ENCODE peak calls at places on chromosomes 16 and 17, in four cellular contexts. B, T, U and E are unnamed samples.

GRCh38 chr16:946048-946395 is 24.8 kb downstream of the LMF1 start:
- DNase-seq in U (peak), T (no peak), B (no peak), E (no peak)

GRCh38 chr17:29867643-29868181 is 62.3 kb downstream of the SSH2 start:
- DNase-seq in U (no peak), B (no peak), T (no peak), E (no peak)

GRCh38 chr17:59842901-59843652 is 49.7 kb downstream of the TUBD1 start:
- DNase-seq in B (peak), T (no peak), U (peak), E (no peak)

GRCh38 chr16:85385463-85386331 is 227.4 kb upstream of the GSE1 start:
- DNase-seq in T (peak), B (no peak), U (no peak), E (no peak)

GRCh38 chr16:74740795-74741304 is 33.8 kb downstream of the FA2H start:
- DNase-seq in U (peak), T (peak), B (no peak), E (no peak)

GRCh38 chr17:11564483-11565380 is 33.5 kb upstream of the DNAH9 start:
- DNase-seq in T (no peak), B (no peak), U (no peak), E (no peak)

GRCh38 chr17:65092262-65092661 is 35.7 kb upstream of the GNA13 start:
- DNase-seq in U (peak), B (no peak), T (no peak), E (no peak)

GRCh38 chr16:67924140-67924906 is 7.3 kb downstream of the CTRL start:
- DNase-seq in B (no peak), T (no peak), U (peak), E (no peak)

GRCh38 chr16:71421911-71422310 is 19.9 kb downstream of the TLE7 start:
- DNase-seq in T (no peak), U (peak), B (no peak), E (no peak)

GRCh38 chr17:43431741-43432523 is 33.1 kb downstream of the ARL4D start:
- DNase-seq in B (no peak), T (no peak), U (peak), E (no peak)

DNA sequence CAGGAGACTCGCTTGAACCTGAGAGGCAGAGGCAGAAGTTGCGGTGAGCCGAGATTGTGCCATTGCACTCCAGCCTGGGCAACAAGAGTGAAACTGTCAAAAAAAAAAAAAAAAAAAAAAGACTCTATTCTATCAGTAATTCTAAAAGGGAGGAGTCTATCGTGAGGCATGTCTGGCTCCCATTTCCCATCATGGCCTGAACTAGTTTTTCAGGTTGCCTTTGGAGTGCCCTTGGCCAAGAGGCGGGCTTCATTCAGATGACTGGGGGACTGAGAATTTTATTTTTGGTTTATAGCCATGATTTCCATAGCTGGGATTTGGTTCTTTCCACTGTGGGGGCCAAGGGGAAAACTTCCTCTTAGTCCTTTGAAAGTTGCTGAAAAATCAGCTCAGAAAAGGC is 3.5 kb upstream of the SNX29 start:
- DNase-seq in B (no peak), T (no peak), U (no peak), E (no peak)
- TF ChIP-seq CTCF in B (no peak), T (no peak), U (no peak), E (no peak)

DNA sequence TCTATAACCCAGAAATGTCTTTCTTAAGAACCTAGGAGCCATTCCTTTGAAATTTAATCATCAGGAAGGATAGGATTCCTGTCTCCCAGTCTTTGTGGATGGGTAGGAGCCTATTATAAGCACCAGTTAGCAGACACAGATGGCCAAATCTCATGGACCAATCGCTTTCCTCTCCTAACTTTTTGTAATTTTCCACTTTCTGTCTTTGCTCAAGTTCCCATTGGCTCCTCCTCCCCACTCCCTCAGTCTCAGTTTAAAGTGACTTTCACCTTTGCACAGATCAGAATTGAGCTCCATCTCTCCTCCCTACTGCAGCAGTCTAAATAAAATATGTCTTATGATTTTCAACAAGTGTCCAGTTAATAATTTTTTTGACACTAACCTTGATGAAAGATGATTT is 192.3 kb downstream of the HS3ST3A1 start:
- DNase-seq in T (no peak), B (no peak), U (no peak), E (no peak)
- H3K4me3 ChIP-seq in T (no peak), B (no peak), U (no peak), E (no peak)

GRCh38 chr17:76179496-76180467 is 38.7 kb upstream of the FOXJ1 start:
- DNase-seq in U (no peak), T (no peak), B (no peak), E (no peak)
- TF ChIP-seq CTCF in U (no peak), T (no peak), B (no peak), E (no peak)

GRCh38 chr17:73192219-73192893 is 499 bp upstream of the COG1 start:
- DNase-seq in B (peak), U (peak), T (no peak), E (peak)
- H3K4me3 ChIP-seq in B (peak), U (peak), T (peak), E (peak)

DNA sequence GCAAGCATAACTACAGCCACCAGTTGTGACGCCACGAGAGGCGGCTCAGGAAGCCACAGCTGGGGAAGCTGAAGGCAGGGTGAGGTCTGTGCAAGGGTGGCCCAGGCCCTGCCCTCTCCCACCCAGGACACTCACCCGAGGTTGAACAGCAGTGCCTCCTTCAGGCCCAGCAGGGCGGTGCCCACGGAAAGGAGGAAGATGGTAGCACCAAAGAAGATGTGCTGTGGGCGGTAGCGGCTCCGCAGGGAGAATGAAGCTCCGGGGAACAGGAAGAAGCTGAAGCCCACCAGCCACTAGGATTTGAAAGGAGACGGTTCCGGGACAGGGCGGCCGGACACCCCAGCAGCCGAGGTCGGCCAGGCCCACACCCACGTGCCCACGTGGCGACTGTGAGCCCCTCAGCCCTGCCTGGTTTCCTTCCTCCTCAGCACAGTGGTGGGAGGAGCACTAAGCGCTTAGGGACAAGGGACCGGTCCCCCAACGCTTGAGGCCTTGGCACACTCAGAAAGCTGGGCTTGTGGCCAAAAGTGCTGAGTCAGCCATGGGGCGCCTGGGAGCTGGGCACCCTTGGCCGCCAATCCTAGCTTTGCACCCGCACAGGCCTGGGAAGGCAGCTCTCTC is 11.0 kb downstream of the CYB561 start:
- DNase-seq in B (no peak), U (peak), T (peak), E (no peak)
- TF ChIP-seq CTCF in B (peak), U (peak), T (no peak), E (peak)

DNA sequence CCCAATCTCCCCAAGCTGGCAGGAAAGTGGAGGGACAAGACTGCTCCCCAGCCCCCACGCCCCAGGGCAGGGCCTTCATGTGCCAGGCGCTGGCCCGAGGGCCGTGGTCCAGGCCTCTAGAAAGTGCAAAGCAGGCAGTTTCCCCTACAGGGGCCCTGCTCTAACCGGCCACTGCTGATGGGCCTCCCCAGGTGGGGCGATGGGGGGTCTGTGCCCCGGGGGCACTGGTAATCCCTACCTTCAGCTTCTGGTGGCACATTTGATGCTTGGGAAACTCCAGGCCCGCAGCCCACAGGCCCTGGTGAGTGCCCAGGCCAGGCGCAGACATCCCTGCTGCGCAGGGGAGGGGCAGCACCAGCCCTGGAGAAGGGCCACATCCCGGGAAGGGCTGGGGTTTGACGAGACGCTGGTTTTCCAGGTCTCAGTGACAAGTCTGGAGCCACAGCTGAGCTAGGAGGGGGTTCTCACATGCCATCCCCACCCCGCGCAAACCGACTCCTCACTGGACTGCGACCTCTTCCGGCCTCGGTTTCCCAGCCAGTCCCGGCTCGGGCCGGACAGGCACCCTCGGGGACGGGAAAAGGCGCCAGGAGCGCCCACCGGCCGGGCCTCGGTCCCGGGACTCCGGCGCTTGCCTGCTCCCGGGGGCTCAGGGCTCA is 1.6 kb downstream of the DOC2B start:
- DNase-seq in U (no peak), B (no peak), T (no peak), E (no peak)
- H3K4me3 ChIP-seq in U (no peak), B (no peak), T (peak), E (no peak)

GRCh38 chr17:81346090-81346907 is 49.0 kb upstream of the BAHCC1 start:
- DNase-seq in U (peak), B (peak), T (peak), E (peak)

GRCh38 chr17:81347437-81347836 is 47.8 kb upstream of the BAHCC1 start:
- DNase-seq in B (no peak), T (no peak), U (no peak), E (no peak)

GRCh38 chr17:81342700-81343070 is 47.6 kb upstream of the SLC38A10 start:
- DNase-seq in B (no peak), U (no peak), T (no peak), E (no peak)

GRCh38 chr17:81346908-81347349 is 48.3 kb upstream of the BAHCC1 start:
- DNase-seq in T (no peak), U (no peak), B (no peak), E (no peak)

DNA sequence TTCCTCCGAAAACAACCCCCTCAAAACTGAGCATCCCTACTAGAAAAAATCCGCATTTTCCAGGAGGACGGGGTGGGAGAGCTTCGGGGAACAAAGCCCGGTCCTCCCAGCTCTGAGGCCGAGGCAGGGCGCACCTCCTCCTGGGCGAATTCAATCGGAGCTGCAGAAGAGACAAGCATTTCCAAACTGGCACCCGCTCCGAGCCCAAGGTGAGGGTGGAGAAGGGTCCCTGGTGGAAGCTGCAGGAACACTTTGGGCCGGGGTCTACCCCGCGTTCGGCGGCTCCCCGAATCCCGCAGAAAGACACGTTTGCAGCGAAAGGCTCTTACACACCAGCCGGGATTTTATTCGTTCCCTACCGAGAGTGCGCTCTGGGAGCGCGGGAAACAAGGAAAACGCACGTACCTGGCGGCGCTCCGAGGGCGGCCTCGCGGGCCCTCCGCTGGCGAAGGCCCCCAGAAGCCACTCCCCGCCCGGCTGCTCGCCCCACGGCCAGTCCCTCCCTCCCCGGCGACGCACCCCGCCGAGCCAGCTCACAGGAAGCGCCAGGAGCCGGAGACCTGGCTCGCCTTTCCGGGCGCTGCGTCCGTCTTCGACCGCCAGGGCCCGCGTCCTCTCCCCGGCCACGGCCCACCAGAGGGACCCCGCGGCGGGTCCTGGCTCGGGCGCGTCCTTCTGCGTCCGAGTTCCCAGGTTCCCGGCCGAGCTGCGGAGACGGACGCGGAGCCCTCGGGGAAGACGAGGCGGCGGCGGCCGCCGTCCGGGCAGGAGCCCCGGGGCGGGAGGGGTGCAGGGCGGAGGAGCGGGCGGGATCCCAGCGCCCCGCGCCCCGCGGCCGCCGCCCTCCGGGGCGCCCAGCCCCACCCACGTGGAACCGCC is 49.8 kb upstream of the BAHCC1 start:
- DNase-seq in U (peak), B (no peak), T (peak), E (no peak)
- TF ChIP-seq CTCF in U (peak), B (peak), T (no peak), E (no peak)